ENCODE peak calls at places on chromosomes 7 and 10, in four cellular contexts. E, S, P and L are unnamed samples.

GRCh38 chr10:19908991-19909699 is 92.9 kb downstream of the PLXDC2 start:
- DNase-seq in E (no peak), S (no peak), P (no peak), L (no peak)

GRCh38 chr10:5656737-5657579 is 9.4 kb downstream of the ASB13 start:
- DNase-seq in E (no peak), S (no peak), P (no peak), L (no peak)

GRCh38 chr7:43758029-43758860 is at the start of gene BLVRA:
- DNase-seq in P (peak), E (peak), S (peak), L (peak)

GRCh38 chr7:17991866-17992648 is 35.6 kb downstream of the PRPS1L1 start:
- DNase-seq in S (no peak), P (no peak), E (no peak), L (no peak)

GRCh38 chr7:19146699-19147098 is 1.5 kb upstream of the FERD3L start:
- DNase-seq in E (no peak), P (no peak), S (no peak), L (no peak)

GRCh38 chr10:128623776-128624175 is 497.6 kb upstream of the MKI67 start:
- DNase-seq in S (no peak), P (no peak), E (no peak), L (no peak)

GRCh38 chr10:27620425-27621397 is 116.6 kb downstream of the RAB18 start:
- DNase-seq in E (no peak), S (peak), P (no peak), L (peak)

GRCh38 chr10:2572611-2573010 is 494.7 kb upstream of the PFKP start:
- DNase-seq in S (no peak), P (no peak), E (no peak), L (peak)

GRCh38 chr7:139396323-139396951 is 36.7 kb downstream of the LUC7L2 start:
- DNase-seq in E (no peak), S (no peak), P (no peak), L (no peak)

GRCh38 chr7:45072131-45073030 is 16.4 kb downstream of the NACAD start:
- DNase-seq in P (no peak), E (peak), S (no peak), L (no peak)

GRCh38 chr7:98878365-98879197 is at the start of gene TRRAP:
- DNase-seq in P (peak), E (peak), S (peak), L (peak)

GRCh38 chr10:21278491-21279216 is 246.8 kb downstream of the SKIDA1 start:
- DNase-seq in E (peak), S (peak), P (peak), L (peak)

GRCh38 chr7:22137466-22137865 is 191.8 kb upstream of the CDCA7L start:
- DNase-seq in S (no peak), P (no peak), E (no peak), L (no peak)

GRCh38 chr10:102450124-102450373 is 1.3 kb downstream of the C10orf95 start:
- DNase-seq in E (no peak), P (no peak), S (no peak), L (no peak)
- TF ChIP-seq POLR2A in E (no peak), P (no peak), S (no peak), L (no peak)

GRCh38 chr7:50865450-50865849 is 82.8 kb upstream of the GRB10 start:
- DNase-seq in E (no peak), P (no peak), S (no peak), L (no peak)

GRCh38 chr7:50869108-50869716 is 86.5 kb upstream of the GRB10 start:
- DNase-seq in E (no peak), S (no peak), P (no peak), L (peak)

GRCh38 chr7:50866343-50867047 is 83.8 kb upstream of the GRB10 start:
- DNase-seq in P (no peak), E (no peak), S (no peak), L (no peak)

GRCh38 chr7:50868426-50869100 is 85.9 kb upstream of the GRB10 start:
- DNase-seq in S (no peak), E (no peak), P (no peak), L (no peak)

DNA sequence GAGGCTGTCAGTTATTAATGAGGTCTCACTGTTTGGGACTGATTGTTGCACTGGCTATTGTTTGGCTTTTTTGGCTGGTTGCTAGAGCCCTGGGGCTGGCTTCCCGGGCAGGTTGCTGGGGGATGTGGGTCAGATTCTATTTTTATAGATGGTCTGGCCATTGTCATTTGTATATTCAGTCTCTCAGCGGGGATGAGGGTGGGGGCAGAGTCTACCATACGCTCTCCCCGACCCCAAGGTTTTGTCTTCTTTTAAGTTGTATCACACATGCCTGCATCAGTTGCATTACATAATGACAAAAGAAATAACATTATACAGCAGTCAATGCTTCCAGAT is 84.3 kb upstream of the GRB10 start:
- DNase-seq in S (no peak), E (no peak), P (no peak), L (no peak)
- TF ChIP-seq POLR2A in S (no peak), E (no peak), P (no peak), L (no peak)

GRCh38 chr7:150377116-150377979 is 1.8 kb upstream of the ZNF775 start:
- DNase-seq in E (peak), P (no peak), S (no peak), L (no peak)

GRCh38 chr7:150378115-150378852 is 846 bp upstream of the ZNF775 start:
- DNase-seq in E (peak), S (peak), P (peak), L (no peak)

GRCh38 chr7:150379590-150380379 is 655 bp downstream of the ZNF775 start:
- DNase-seq in S (peak), P (no peak), E (peak), L (no peak)

GRCh38 chr7:150380463-150380862 is 1.3 kb downstream of the ZNF775 start:
- DNase-seq in P (no peak), S (no peak), E (no peak), L (no peak)

GRCh38 chr7:150378853-150379589 is at the start of gene ZNF775:
- DNase-seq in S (peak), E (peak), P (peak), L (peak)
- TF ChIP-seq POLR2A in S (peak), E (peak), P (peak), L (peak)

GRCh38 chr10:104297697-104298660 is 29.0 kb downstream of the GSTO2 start:
- DNase-seq in P (no peak), E (no peak), S (peak), L (peak)
- TF ChIP-seq POLR2A in P (peak), E (no peak), S (no peak), L (no peak)

GRCh38 chr7:128081351-128081750 is 50.1 kb upstream of the LRRC4 start:
- DNase-seq in S (no peak), E (no peak), P (no peak), L (no peak)
- TF ChIP-seq POLR2A in S (no peak), E (no peak), P (no peak), L (no peak)

GRCh38 chr7:8258734-8259133 is 3.2 kb downstream of the ICA1 start:
- DNase-seq in E (no peak), P (no peak), S (no peak), L (no peak)

GRCh38 chr7:8259586-8260222 is 2.3 kb downstream of the ICA1 start:
- DNase-seq in S (no peak), P (no peak), E (no peak), L (no peak)

GRCh38 chr7:8263048-8263447 is 1.1 kb upstream of the ICA1 start:
- DNase-seq in S (no peak), P (no peak), E (no peak), L (no peak)

GRCh38 chr7:8260871-8261707 is 878 bp downstream of the ICA1 start:
- DNase-seq in P (peak), S (peak), E (peak), L (peak)

DNA sequence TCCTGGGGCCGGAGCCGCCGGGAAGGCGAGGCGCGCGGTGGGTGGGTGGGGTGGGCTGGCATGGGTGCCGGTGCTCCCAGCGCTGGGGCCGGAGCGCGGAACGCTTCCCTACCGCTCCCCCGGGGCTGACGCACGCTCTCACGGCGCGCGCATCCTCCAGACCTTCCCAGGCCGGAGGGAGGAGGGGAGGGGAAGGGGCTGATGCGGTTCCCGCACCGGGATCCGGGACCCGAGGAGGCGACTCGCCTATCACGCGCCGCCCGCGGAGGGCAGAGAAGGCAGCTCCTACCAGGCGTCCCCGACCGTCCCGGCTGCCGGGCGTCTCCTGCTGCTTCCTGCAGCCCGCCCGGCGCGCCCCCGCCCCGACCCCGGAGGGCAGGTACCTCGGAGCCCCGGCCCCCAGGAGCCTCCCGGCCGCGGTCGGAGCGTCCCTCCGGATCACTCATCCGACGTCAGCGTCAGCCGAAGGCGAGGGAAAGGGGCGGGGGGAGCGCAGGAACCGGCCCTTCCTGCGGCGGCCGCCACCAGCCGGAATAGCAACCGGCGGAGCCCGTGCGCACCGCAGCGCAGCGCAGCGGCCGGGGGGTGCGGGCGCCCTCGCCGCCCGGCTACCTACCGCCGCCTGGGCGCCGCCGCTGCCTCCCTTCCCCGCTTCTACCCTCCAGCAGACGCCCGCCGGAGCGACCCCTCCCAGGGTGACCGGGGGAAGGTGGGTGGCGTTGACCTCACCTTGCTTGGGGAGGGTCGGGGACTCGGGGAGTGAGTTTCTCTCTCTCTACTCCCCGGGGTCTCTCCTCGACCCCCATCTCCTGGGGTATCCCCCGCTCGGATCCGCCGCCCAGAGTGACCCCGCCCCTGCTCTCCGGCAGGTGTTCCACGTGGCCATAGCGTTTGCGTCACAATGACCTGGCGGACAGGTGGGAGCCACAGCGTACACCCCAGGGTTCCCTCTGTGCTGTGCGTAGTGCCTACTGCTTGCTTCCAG is at the start of gene ICA1:
- DNase-seq in E (peak), S (peak), P (peak), L (peak)
- TF ChIP-seq POLR2A in E (peak), S (no peak), P (peak), L (no peak)

DNA sequence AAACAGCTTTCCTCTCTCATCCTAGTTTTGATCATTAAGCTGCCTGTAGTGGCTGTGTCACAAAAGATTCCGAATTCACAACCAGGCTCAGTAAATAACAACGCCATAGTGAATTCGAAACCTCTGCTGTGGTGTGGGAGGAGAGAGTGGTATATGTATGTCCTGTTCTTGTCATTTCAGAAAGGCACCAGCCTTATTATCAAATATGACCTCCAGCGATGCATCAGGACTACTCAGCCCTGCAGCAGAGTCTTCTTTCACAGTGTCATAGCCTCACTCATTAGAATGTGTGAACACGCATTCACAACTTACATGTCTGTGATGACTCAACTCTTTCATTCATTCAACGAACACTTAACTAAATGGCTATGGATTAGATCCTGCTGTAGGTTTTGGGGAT is 15.3 kb downstream of the AOC1 start:
- DNase-seq in E (no peak), S (no peak), P (no peak), L (no peak)
- TF ChIP-seq POLR2A in E (no peak), S (no peak), P (no peak), L (no peak)

GRCh38 chr10:115278294-115278693 is 185.1 kb downstream of the ATRNL1 start:
- DNase-seq in P (no peak), S (no peak), E (no peak), L (no peak)

DNA sequence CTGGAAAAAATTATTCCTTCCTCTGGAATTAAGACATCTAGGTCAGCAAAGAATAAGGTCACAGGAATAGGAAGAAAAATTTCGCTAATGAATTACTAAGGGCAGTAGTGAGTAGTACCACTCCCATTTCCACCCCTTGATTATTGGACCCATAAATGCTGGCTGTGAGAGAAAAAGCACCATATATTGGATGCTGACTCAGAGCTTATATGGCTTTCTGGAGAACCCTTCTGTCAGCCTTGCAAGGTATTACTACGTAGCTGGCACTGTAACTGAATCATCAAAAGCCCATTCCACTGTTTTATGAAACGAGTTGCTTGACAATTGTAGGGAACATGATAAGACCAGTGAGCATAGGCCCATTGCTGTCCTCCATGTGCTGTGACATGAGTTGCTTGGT is 179.3 kb downstream of the ATRNL1 start:
- DNase-seq in P (no peak), S (no peak), E (peak), L (no peak)
- TF ChIP-seq POLR2A in P (no peak), S (no peak), E (no peak), L (no peak)

GRCh38 chr7:55472928-55473725 is 99.2 kb downstream of the VOPP1 start:
- DNase-seq in S (no peak), P (no peak), E (peak), L (peak)
- TF ChIP-seq POLR2A in S (no peak), P (no peak), E (no peak), L (no peak)